ENCODE peak calls at places on chromosomes 11 and 22, in five cellular contexts. One of them, this sample, is unnamed. For H3K4me1, the result is how much of the 10 kb centered on the place peaks cover.

GRCh38 chr11:68751331-68751856 is at the start of gene TESMIN:
- DNase-seq in left ventricle myocardium inferior: peak
- DNase-seq in fibroblast of lung: peak
- DNase-seq in heart left ventricle: peak
- DNase-seq in lung: peak
- DNase-seq in this sample: peak

GRCh38 chr22:44578115-44578457 is 80.1 kb upstream of the RTL6 start:
- DNase-seq in left ventricle myocardium inferior: no peak
- DNase-seq in fibroblast of lung: no peak
- DNase-seq in heart left ventricle: no peak
- DNase-seq in lung: no peak
- DNase-seq in this sample: no peak

GRCh38 chr22:37804502-37804885 is 3.2 kb upstream of the GCAT start:
- DNase-seq in left ventricle myocardium inferior: no peak
- DNase-seq in fibroblast of lung: no peak
- DNase-seq in heart left ventricle: no peak
- DNase-seq in lung: no peak
- DNase-seq in this sample: no peak

GRCh38 chr11:64303109-64304031 is 2.0 kb upstream of the ESRRA start:
- DNase-seq in left ventricle myocardium inferior: no peak
- DNase-seq in fibroblast of lung: no peak
- DNase-seq in heart left ventricle: no peak
- DNase-seq in lung: no peak
- DNase-seq in this sample: no peak

GRCh38 chr11:111612211-111612610 is 10.0 kb downstream of the SIK2 start:
- DNase-seq in left ventricle myocardium inferior: no peak
- DNase-seq in fibroblast of lung: peak
- DNase-seq in heart left ventricle: no peak
- DNase-seq in lung: no peak
- DNase-seq in this sample: no peak

GRCh38 chr22:38313384-38313955 is 3.8 kb downstream of the CSNK1E start:
- DNase-seq in left ventricle myocardium inferior: peak
- DNase-seq in fibroblast of lung: peak
- DNase-seq in heart left ventricle: peak
- DNase-seq in lung: no peak
- DNase-seq in this sample: peak

GRCh38 chr11:86790073-86790727 is 10.1 kb upstream of the PRSS23 start:
- DNase-seq in left ventricle myocardium inferior: no peak
- DNase-seq in fibroblast of lung: no peak
- DNase-seq in heart left ventricle: no peak
- DNase-seq in lung: no peak
- DNase-seq in this sample: no peak

GRCh38 chr11:47314992-47315391 is 37.5 kb downstream of the MYBPC3 start:
- DNase-seq in left ventricle myocardium inferior: no peak
- DNase-seq in fibroblast of lung: no peak
- DNase-seq in heart left ventricle: no peak
- DNase-seq in lung: no peak
- DNase-seq in this sample: no peak

GRCh38 chr11:12189543-12190235 is 79.3 kb downstream of the MICAL2 start:
- DNase-seq in left ventricle myocardium inferior: no peak
- DNase-seq in fibroblast of lung: no peak
- DNase-seq in heart left ventricle: no peak
- DNase-seq in lung: no peak
- DNase-seq in this sample: no peak

GRCh38 chr22:46777609-46777970 is 15.1 kb downstream of the TBC1D22A start:
- DNase-seq in left ventricle myocardium inferior: peak
- DNase-seq in fibroblast of lung: no peak
- DNase-seq in heart left ventricle: peak
- DNase-seq in lung: no peak
- DNase-seq in this sample: peak

GRCh38 chr11:75430692-75431532 is 2.1 kb downstream of the KLHL35 start:
- DNase-seq in left ventricle myocardium inferior: no peak
- DNase-seq in fibroblast of lung: no peak
- DNase-seq in heart left ventricle: no peak
- DNase-seq in lung: no peak
- DNase-seq in this sample: no peak

GRCh38 chr22:23514317-23515038 is 65.6 kb downstream of the IGLL1 start:
- DNase-seq in left ventricle myocardium inferior: no peak
- DNase-seq in fibroblast of lung: no peak
- DNase-seq in heart left ventricle: no peak
- DNase-seq in lung: no peak
- DNase-seq in this sample: no peak

GRCh38 chr11:106178361-106178760 is 100.9 kb downstream of the AASDHPPT start:
- DNase-seq in left ventricle myocardium inferior: no peak
- DNase-seq in fibroblast of lung: no peak
- DNase-seq in heart left ventricle: no peak
- DNase-seq in lung: no peak
- DNase-seq in this sample: no peak

GRCh38 chr11:75625970-75626691 is 42.7 kb downstream of the MAP6 start:
- DNase-seq in left ventricle myocardium inferior: no peak
- DNase-seq in fibroblast of lung: peak
- DNase-seq in heart left ventricle: no peak
- DNase-seq in lung: peak
- DNase-seq in this sample: no peak

GRCh38 chr22:35591696-35592417 is 25.3 kb downstream of the MB start:
- DNase-seq in left ventricle myocardium inferior: no peak
- DNase-seq in fibroblast of lung: no peak
- DNase-seq in heart left ventricle: no peak
- DNase-seq in lung: no peak
- DNase-seq in this sample: no peak

GRCh38 chr11:130428271-130428670 is at the start of gene ADAMTS8:
- DNase-seq in left ventricle myocardium inferior: no peak
- DNase-seq in fibroblast of lung: no peak
- DNase-seq in heart left ventricle: peak
- DNase-seq in lung: no peak
- DNase-seq in this sample: no peak

DNA sequence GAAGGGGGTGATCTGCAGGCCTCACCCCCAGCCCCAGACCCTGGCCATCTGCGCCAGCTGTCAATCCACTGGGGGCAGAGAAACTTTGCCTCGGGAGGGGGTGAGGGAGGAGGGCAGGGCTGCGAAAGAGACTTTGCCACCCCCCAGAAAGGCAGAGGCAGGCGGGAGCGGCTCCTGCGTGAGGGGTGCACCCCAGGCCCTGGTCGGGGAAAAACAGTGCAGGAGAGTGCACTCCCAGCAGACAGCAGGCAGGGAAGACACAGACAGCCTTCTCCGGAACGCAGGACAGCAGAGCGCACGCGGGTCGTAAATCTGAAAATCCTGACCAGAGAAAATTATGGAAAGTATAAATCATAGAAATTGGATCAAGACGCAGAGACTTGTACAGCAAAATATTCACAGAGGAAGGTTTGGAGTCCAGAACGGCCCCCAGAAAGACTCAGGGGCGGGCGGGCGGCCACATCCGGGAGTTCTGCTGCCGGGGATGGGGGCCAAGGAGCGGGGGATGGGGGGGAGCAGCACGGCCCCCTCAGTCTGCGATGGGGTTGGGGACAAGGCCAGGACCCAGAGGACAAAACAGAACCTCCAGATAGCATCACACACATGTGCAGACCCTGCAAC is 8.0 kb upstream of the MRPL23 start:
- DNase-seq in left ventricle myocardium inferior: no peak
- DNase-seq in fibroblast of lung: no peak
- DNase-seq in heart left ventricle: peak
- DNase-seq in lung: no peak
- DNase-seq in this sample: no peak
- TF ChIP-seq CTCF in left ventricle myocardium inferior: no peak
- TF ChIP-seq CTCF in fibroblast of lung: no peak
- TF ChIP-seq CTCF in heart left ventricle: no peak
- TF ChIP-seq CTCF in lung: no peak
- TF ChIP-seq CTCF in this sample: no peak

GRCh38 chr11:83782329-83782728 is 496.2 kb upstream of the CCDC90B start:
- DNase-seq in left ventricle myocardium inferior: no peak
- DNase-seq in fibroblast of lung: no peak
- DNase-seq in heart left ventricle: no peak
- DNase-seq in lung: no peak
- DNase-seq in this sample: no peak

GRCh38 chr11:83773950-83774880 is 488.0 kb upstream of the CCDC90B start:
- DNase-seq in left ventricle myocardium inferior: no peak
- DNase-seq in fibroblast of lung: no peak
- DNase-seq in heart left ventricle: no peak
- DNase-seq in lung: no peak
- DNase-seq in this sample: no peak

GRCh38 chr11:83779876-83780275 is 493.7 kb upstream of the CCDC90B start:
- DNase-seq in left ventricle myocardium inferior: no peak
- DNase-seq in fibroblast of lung: peak
- DNase-seq in heart left ventricle: no peak
- DNase-seq in lung: no peak
- DNase-seq in this sample: no peak

GRCh38 chr11:83784419-83784818 is 498.3 kb upstream of the CCDC90B start:
- DNase-seq in left ventricle myocardium inferior: no peak
- DNase-seq in fibroblast of lung: no peak
- DNase-seq in heart left ventricle: no peak
- DNase-seq in lung: no peak
- DNase-seq in this sample: no peak

GRCh38 chr11:83778598-83778997 is 492.4 kb upstream of the CCDC90B start:
- DNase-seq in left ventricle myocardium inferior: no peak
- DNase-seq in fibroblast of lung: no peak
- DNase-seq in heart left ventricle: no peak
- DNase-seq in lung: no peak
- DNase-seq in this sample: no peak
- H3K4me1 ChIP-seq in left ventricle myocardium inferior: under half
- H3K4me1 ChIP-seq in fibroblast of lung: under half
- H3K4me1 ChIP-seq in heart left ventricle: under half
- H3K4me1 ChIP-seq in lung: under half
- H3K4me1 ChIP-seq in this sample: under half

GRCh38 chr11:31783264-31783663 is 27.9 kb downstream of the PAX6 start:
- DNase-seq in left ventricle myocardium inferior: no peak
- DNase-seq in fibroblast of lung: no peak
- DNase-seq in heart left ventricle: no peak
- DNase-seq in lung: no peak
- DNase-seq in this sample: no peak

GRCh38 chr11:31780078-31780971 is 30.8 kb downstream of the PAX6 start:
- DNase-seq in left ventricle myocardium inferior: no peak
- DNase-seq in fibroblast of lung: no peak
- DNase-seq in heart left ventricle: no peak
- DNase-seq in lung: no peak
- DNase-seq in this sample: no peak

GRCh38 chr11:31782243-31782642 is 28.9 kb downstream of the PAX6 start:
- DNase-seq in left ventricle myocardium inferior: no peak
- DNase-seq in fibroblast of lung: no peak
- DNase-seq in heart left ventricle: no peak
- DNase-seq in lung: no peak
- DNase-seq in this sample: no peak

GRCh38 chr11:31784645-31785044 is 26.5 kb downstream of the PAX6 start:
- DNase-seq in left ventricle myocardium inferior: no peak
- DNase-seq in fibroblast of lung: no peak
- DNase-seq in heart left ventricle: no peak
- DNase-seq in lung: no peak
- DNase-seq in this sample: no peak

DNA sequence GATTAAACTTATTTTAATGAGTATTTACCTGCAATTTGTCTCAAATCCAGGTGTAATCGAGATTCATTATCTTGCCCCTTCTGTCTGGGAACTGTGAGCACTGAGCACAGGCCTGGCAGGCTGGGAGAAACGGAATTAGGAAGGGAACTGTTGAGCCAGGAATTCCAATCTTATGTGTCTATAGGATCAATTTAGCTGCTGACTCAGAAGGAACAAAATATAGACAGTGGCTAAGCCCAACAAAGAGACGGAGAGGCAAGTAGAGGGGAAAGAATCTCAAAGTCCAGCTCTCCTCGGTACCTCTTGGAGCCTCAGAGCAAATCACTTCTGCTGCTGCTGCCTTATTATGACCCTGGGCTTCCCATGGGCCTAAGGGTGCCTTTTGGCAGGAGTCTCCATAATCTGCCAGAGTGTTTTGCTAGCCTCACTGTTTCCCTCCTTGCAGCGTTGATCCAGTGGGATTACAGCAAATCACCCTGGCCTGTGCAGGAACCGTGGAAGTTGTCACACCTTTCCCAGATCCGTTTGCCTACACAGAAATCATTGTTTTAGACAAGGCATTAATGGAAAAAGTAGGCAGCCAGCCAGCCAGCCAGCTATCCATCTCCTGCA is 31.7 kb downstream of the PAX6 start:
- DNase-seq in left ventricle myocardium inferior: no peak
- DNase-seq in fibroblast of lung: peak
- DNase-seq in heart left ventricle: no peak
- DNase-seq in lung: no peak
- DNase-seq in this sample: no peak
- TF ChIP-seq CTCF in left ventricle myocardium inferior: no peak
- TF ChIP-seq CTCF in fibroblast of lung: no peak
- TF ChIP-seq CTCF in heart left ventricle: no peak
- TF ChIP-seq CTCF in lung: no peak
- TF ChIP-seq CTCF in this sample: no peak

GRCh38 chr22:30265131-30265720 is 1.4 kb downstream of the OSM start:
- DNase-seq in left ventricle myocardium inferior: no peak
- DNase-seq in fibroblast of lung: no peak
- DNase-seq in heart left ventricle: no peak
- DNase-seq in lung: no peak
- DNase-seq in this sample: no peak

GRCh38 chr22:30265851-30266444 is 703 bp downstream of the OSM start:
- DNase-seq in left ventricle myocardium inferior: peak
- DNase-seq in fibroblast of lung: no peak
- DNase-seq in heart left ventricle: peak
- DNase-seq in lung: peak
- DNase-seq in this sample: peak

GRCh38 chr22:30268331-30268730 is 1.7 kb upstream of the OSM start:
- DNase-seq in left ventricle myocardium inferior: no peak
- DNase-seq in fibroblast of lung: no peak
- DNase-seq in heart left ventricle: no peak
- DNase-seq in lung: no peak
- DNase-seq in this sample: no peak

GRCh38 chr22:30267382-30268302 is 991 bp upstream of the OSM start:
- DNase-seq in left ventricle myocardium inferior: no peak
- DNase-seq in fibroblast of lung: no peak
- DNase-seq in heart left ventricle: no peak
- DNase-seq in lung: no peak
- DNase-seq in this sample: no peak

DNA sequence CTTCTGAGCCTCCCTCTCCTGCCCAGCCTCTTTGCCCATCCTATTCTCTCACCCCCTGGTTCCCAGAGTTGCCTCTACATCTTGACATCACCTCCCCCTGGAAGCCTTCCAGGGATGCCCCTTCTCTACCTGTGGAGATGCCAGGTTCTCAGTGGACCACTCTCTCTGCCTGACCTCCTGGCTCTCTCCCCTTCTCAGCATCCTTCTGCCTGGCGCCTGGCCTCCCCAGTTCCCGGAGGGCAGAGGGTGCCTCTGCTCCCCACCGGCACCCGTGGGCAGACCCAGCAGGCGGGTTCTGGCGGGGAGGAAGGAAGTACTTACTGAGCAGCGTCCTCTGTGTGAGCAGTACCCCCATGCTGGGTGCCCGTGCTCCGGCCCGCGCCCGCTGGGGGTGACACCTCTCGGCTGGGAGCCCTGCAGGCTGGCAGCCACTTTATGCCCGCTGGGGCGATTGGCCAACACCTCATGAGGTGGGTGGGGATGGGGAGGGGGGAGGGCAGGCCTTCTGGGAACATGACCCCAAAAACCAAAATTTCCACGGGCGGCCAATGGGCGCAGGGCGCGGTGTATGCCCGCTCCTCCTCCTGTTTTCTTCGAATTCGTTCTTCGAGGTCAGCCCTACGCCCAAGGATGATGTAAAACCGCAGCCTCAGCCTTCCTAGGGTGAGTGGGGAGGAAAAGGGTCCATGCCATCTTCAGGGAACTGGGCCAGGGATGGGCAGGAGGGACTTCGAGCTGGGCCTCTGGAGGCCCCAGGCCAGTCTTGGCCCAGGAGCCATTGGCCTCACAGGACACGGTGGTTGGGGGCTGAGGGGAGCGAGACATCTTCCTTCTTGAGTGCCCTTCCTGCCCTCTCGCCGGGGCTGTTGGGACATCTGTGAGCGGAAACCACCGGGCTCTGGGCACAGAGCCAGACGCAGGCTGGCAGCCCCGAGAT is at the start of gene OSM:
- DNase-seq in left ventricle myocardium inferior: peak
- DNase-seq in fibroblast of lung: no peak
- DNase-seq in heart left ventricle: peak
- DNase-seq in lung: peak
- DNase-seq in this sample: peak
- H3K4me1 ChIP-seq in left ventricle myocardium inferior: under half
- H3K4me1 ChIP-seq in fibroblast of lung: under half
- H3K4me1 ChIP-seq in heart left ventricle: under half
- H3K4me1 ChIP-seq in lung: under half
- H3K4me1 ChIP-seq in this sample: under half

This sample was measured in OCI-LY7.